ENCODE peak calls at places on chromosomes 12 and 14, in nine cellular contexts. H, K, P, F, Z, G, S, V and A are unnamed samples.

GRCh38 chr12:96878704-96879103 is 28.4 kb upstream of the NEDD1 start:
- DNase-seq in H (no peak), K (no peak), P (peak), F (peak), Z (no peak), G (no peak), S (no peak), V (no peak), A (no peak)

GRCh38 chr14:74650927-74651686 is 39.1 kb upstream of the LTBP2 start:
- DNase-seq in H (no peak), K (no peak), P (no peak), F (no peak), Z (no peak), G (no peak), S (no peak), V (no peak), A (no peak)

GRCh38 chr14:74988993-74989392 is 13.7 kb upstream of the EIF2B2 start:
- DNase-seq in H (peak), K (no peak), P (no peak), F (no peak), Z (no peak), G (no peak), S (no peak), V (no peak), A (no peak)

GRCh38 chr14:105412768-105413541 is 6.7 kb upstream of the MTA1 start:
- DNase-seq in H (no peak), K (no peak), P (no peak), F (no peak), Z (no peak), G (no peak), S (no peak), V (no peak), A (no peak)

GRCh38 chr12:52280319-52280795 is 5.9 kb downstream of the KRT86 start:
- DNase-seq in H (peak), K (no peak), P (peak), F (peak), Z (no peak), G (peak), S (no peak), V (no peak), A (no peak)

GRCh38 chr12:25123126-25123525 is 71.8 kb downstream of the DNAI7 start:
- DNase-seq in H (no peak), K (no peak), P (no peak), F (no peak), Z (no peak), G (no peak), S (no peak), V (no peak), A (no peak)

GRCh38 chr14:64708148-64709004 is 4.2 kb downstream of the PLEKHG3 start:
- DNase-seq in H (peak), K (no peak), P (peak), F (no peak), Z (peak), G (no peak), S (no peak), V (no peak), A (no peak)

GRCh38 chr14:69719501-69719951 is 47.4 kb upstream of the SRSF5 start:
- DNase-seq in H (no peak), K (no peak), P (peak), F (peak), Z (no peak), G (no peak), S (no peak), V (no peak), A (no peak)

GRCh38 chr14:60356921-60357550 is 108.0 kb downstream of the PPM1A start:
- DNase-seq in H (peak), K (no peak), P (no peak), F (no peak), Z (peak), G (no peak), S (peak), V (no peak), A (peak)

GRCh38 chr12:104695453-104696148 is 238.9 kb downstream of the CHST11 start:
- DNase-seq in H (no peak), K (peak), P (peak), F (peak), Z (no peak), G (no peak), S (peak), V (peak), A (no peak)

GRCh38 chr14:45621731-45622130 is 368.7 kb upstream of the MIS18BP1 start:
- DNase-seq in H (no peak), K (no peak), P (no peak), F (no peak), Z (no peak), G (no peak), S (no peak), V (no peak), A (no peak)

GRCh38 chr14:56686416-56686815 is 106.8 kb downstream of the TMEM260 start:
- DNase-seq in H (peak), K (no peak), P (no peak), F (no peak), Z (peak), G (no peak), S (peak), V (no peak), A (peak)

GRCh38 chr12:108949976-108950375 is 70.1 kb downstream of the DAO start:
- DNase-seq in H (no peak), K (no peak), P (no peak), F (no peak), Z (no peak), G (no peak), S (no peak), V (no peak), A (no peak)

GRCh38 chr12:47226199-47226598 is 146.4 kb upstream of the AMIGO2 start:
- DNase-seq in H (no peak), K (no peak), P (no peak), F (no peak), Z (no peak), G (no peak), S (no peak), V (no peak), A (no peak)

GRCh38 chr14:82710257-82710841 is 1176.7 kb upstream of the SEL1L start:
- DNase-seq in H (peak), K (no peak), P (peak), F (peak), Z (peak), G (peak), S (no peak), V (no peak), A (no peak)

GRCh38 chr14:51600658-51601057 is 51.1 kb upstream of the FRMD6 start:
- DNase-seq in H (no peak), K (no peak), P (no peak), F (no peak), Z (no peak), G (no peak), S (no peak), V (no peak), A (no peak)